ENCODE peak calls at places on chromosomes 2 and 18, in six cellular contexts. One of them, this sample, is unnamed. For H3K27me3, the result is how much of the 10 kb centered on the place peaks cover.

GRCh38 chr2:28683100-28683706 is 68.4 kb upstream of the PPP1CB start:
- DNase-seq in fibroblast of lung: peak
- DNase-seq in body of pancreas: peak
- DNase-seq in gastrocnemius medialis: peak
- DNase-seq in neural progenitor cell: peak
- DNase-seq in CD8-positive, alpha-beta T cell: no peak
- DNase-seq in this sample: no peak

GRCh38 chr2:164778723-164779122 is 62.9 kb downstream of the COBLL1 start:
- DNase-seq in body of pancreas: no peak
- DNase-seq in fibroblast of lung: no peak
- DNase-seq in CD8-positive, alpha-beta T cell: no peak
- DNase-seq in gastrocnemius medialis: no peak
- DNase-seq in neural progenitor cell: no peak
- DNase-seq in this sample: no peak

GRCh38 chr2:8927510-8928456 is 75.7 kb downstream of the MBOAT2 start:
- DNase-seq in gastrocnemius medialis: no peak
- DNase-seq in body of pancreas: no peak
- DNase-seq in neural progenitor cell: no peak
- DNase-seq in CD8-positive, alpha-beta T cell: no peak
- DNase-seq in fibroblast of lung: no peak
- DNase-seq in this sample: no peak

GRCh38 chr2:64376926-64377325 is 77.0 kb upstream of the LGALSL start:
- DNase-seq in body of pancreas: no peak
- DNase-seq in gastrocnemius medialis: no peak
- DNase-seq in fibroblast of lung: no peak
- DNase-seq in neural progenitor cell: no peak
- DNase-seq in CD8-positive, alpha-beta T cell: no peak
- DNase-seq in this sample: no peak

GRCh38 chr2:21317131-21317530 is 193.4 kb downstream of the TDRD15 start:
- DNase-seq in fibroblast of lung: peak
- DNase-seq in body of pancreas: peak
- DNase-seq in gastrocnemius medialis: no peak
- DNase-seq in neural progenitor cell: peak
- DNase-seq in CD8-positive, alpha-beta T cell: peak
- DNase-seq in this sample: no peak

GRCh38 chr2:199197448-199197847 is 260.3 kb downstream of the SATB2 start:
- DNase-seq in neural progenitor cell: no peak
- DNase-seq in body of pancreas: no peak
- DNase-seq in gastrocnemius medialis: no peak
- DNase-seq in CD8-positive, alpha-beta T cell: no peak
- DNase-seq in fibroblast of lung: no peak
- DNase-seq in this sample: no peak

GRCh38 chr2:224613543-224614317 is 28.6 kb upstream of the CUL3 start:
- DNase-seq in fibroblast of lung: no peak
- DNase-seq in neural progenitor cell: no peak
- DNase-seq in gastrocnemius medialis: no peak
- DNase-seq in CD8-positive, alpha-beta T cell: no peak
- DNase-seq in body of pancreas: no peak
- DNase-seq in this sample: no peak

GRCh38 chr2:236748385-236748784 is 178.8 kb downstream of the ACKR3 start:
- DNase-seq in fibroblast of lung: peak
- DNase-seq in body of pancreas: peak
- DNase-seq in neural progenitor cell: no peak
- DNase-seq in CD8-positive, alpha-beta T cell: no peak
- DNase-seq in gastrocnemius medialis: no peak
- DNase-seq in this sample: no peak

GRCh38 chr2:27249077-27249890 is 13.6 kb downstream of the SLC30A3 start:
- DNase-seq in fibroblast of lung: no peak
- DNase-seq in neural progenitor cell: no peak
- DNase-seq in CD8-positive, alpha-beta T cell: no peak
- DNase-seq in gastrocnemius medialis: no peak
- DNase-seq in body of pancreas: no peak
- DNase-seq in this sample: no peak

GRCh38 chr2:30264236-30264635 is 32.9 kb downstream of the LBH start:
- DNase-seq in fibroblast of lung: no peak
- DNase-seq in body of pancreas: no peak
- DNase-seq in CD8-positive, alpha-beta T cell: no peak
- DNase-seq in gastrocnemius medialis: no peak
- DNase-seq in neural progenitor cell: no peak
- DNase-seq in this sample: no peak

GRCh38 chr2:182506606-182507005 is 79.8 kb upstream of the PDE1A start:
- DNase-seq in CD8-positive, alpha-beta T cell: no peak
- DNase-seq in body of pancreas: no peak
- DNase-seq in neural progenitor cell: peak
- DNase-seq in fibroblast of lung: peak
- DNase-seq in gastrocnemius medialis: no peak
- DNase-seq in this sample: no peak

GRCh38 chr2:115739574-115739973 is 1297.1 kb downstream of the DPP10 start:
- DNase-seq in neural progenitor cell: peak
- DNase-seq in CD8-positive, alpha-beta T cell: no peak
- DNase-seq in body of pancreas: peak
- DNase-seq in gastrocnemius medialis: no peak
- DNase-seq in fibroblast of lung: no peak
- DNase-seq in this sample: no peak

GRCh38 chr2:9908639-9909038 is 42.9 kb upstream of the GRHL1 start:
- DNase-seq in CD8-positive, alpha-beta T cell: no peak
- DNase-seq in gastrocnemius medialis: no peak
- DNase-seq in fibroblast of lung: no peak
- DNase-seq in neural progenitor cell: no peak
- DNase-seq in body of pancreas: no peak
- DNase-seq in this sample: no peak

GRCh38 chr2:130728549-130729310 is at the start of gene GPR148:
- DNase-seq in neural progenitor cell: no peak
- DNase-seq in CD8-positive, alpha-beta T cell: no peak
- DNase-seq in fibroblast of lung: no peak
- DNase-seq in body of pancreas: no peak
- DNase-seq in gastrocnemius medialis: no peak
- DNase-seq in this sample: no peak

GRCh38 chr18:27785815-27786537 is 391.0 kb downstream of the CDH2 start:
- DNase-seq in gastrocnemius medialis: no peak
- DNase-seq in body of pancreas: no peak
- DNase-seq in CD8-positive, alpha-beta T cell: no peak
- DNase-seq in fibroblast of lung: no peak
- DNase-seq in neural progenitor cell: no peak
- DNase-seq in this sample: no peak

GRCh38 chr18:44679912-44680270 is 797 bp upstream of the SETBP1 start:
- DNase-seq in gastrocnemius medialis: peak
- DNase-seq in CD8-positive, alpha-beta T cell: peak
- DNase-seq in body of pancreas: peak
- DNase-seq in neural progenitor cell: peak
- DNase-seq in fibroblast of lung: peak
- DNase-seq in this sample: no peak

GRCh38 chr2:187143537-187143936 is 294.6 kb upstream of the ZSWIM2 start:
- DNase-seq in neural progenitor cell: no peak
- DNase-seq in body of pancreas: no peak
- DNase-seq in CD8-positive, alpha-beta T cell: no peak
- DNase-seq in gastrocnemius medialis: no peak
- DNase-seq in fibroblast of lung: no peak
- DNase-seq in this sample: no peak

GRCh38 chr18:61602836-61603235 is 269.6 kb downstream of the CDH20 start:
- DNase-seq in fibroblast of lung: no peak
- DNase-seq in body of pancreas: no peak
- DNase-seq in neural progenitor cell: no peak
- DNase-seq in CD8-positive, alpha-beta T cell: no peak
- DNase-seq in gastrocnemius medialis: no peak
- DNase-seq in this sample: no peak

GRCh38 chr18:69999671-70000070 is 52.0 kb upstream of the CD226 start:
- DNase-seq in gastrocnemius medialis: no peak
- DNase-seq in CD8-positive, alpha-beta T cell: no peak
- DNase-seq in fibroblast of lung: no peak
- DNase-seq in body of pancreas: no peak
- DNase-seq in neural progenitor cell: no peak
- DNase-seq in this sample: no peak

GRCh38 chr2:45112750-45113149 is 103.5 kb upstream of the SIX2 start:
- DNase-seq in fibroblast of lung: no peak
- DNase-seq in gastrocnemius medialis: no peak
- DNase-seq in neural progenitor cell: no peak
- DNase-seq in CD8-positive, alpha-beta T cell: no peak
- DNase-seq in body of pancreas: no peak
- DNase-seq in this sample: no peak

DNA sequence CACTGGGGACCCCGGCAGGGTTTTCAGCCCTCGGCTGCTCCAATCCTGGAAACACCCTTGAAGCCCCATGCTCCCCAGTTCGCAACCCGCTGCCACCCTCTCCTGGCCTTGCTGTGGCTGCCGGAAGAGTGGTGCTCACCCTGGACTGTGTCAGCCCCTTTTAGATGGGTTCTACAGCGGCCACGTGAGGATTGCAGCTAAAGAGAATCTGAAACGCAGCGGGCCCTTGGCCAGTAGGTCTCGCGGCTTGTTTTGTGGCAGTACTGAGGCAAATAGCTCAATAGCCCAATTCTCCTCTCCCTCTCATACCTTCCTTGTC is 80.0 kb downstream of the EPAS1 start:
- DNase-seq in body of pancreas: no peak
- DNase-seq in fibroblast of lung: no peak
- DNase-seq in gastrocnemius medialis: no peak
- DNase-seq in neural progenitor cell: peak
- DNase-seq in CD8-positive, alpha-beta T cell: no peak
- DNase-seq in this sample: no peak
- TF ChIP-seq CTCF in body of pancreas: no peak
- TF ChIP-seq CTCF in fibroblast of lung: no peak
- TF ChIP-seq CTCF in gastrocnemius medialis: no peak
- TF ChIP-seq CTCF in neural progenitor cell: no peak
- TF ChIP-seq CTCF in CD8-positive, alpha-beta T cell: no peak
- TF ChIP-seq CTCF in this sample: no peak

GRCh38 chr2:133525751-133526467 is 42.4 kb downstream of the NCKAP5 start:
- DNase-seq in gastrocnemius medialis: no peak
- DNase-seq in neural progenitor cell: no peak
- DNase-seq in CD8-positive, alpha-beta T cell: no peak
- DNase-seq in body of pancreas: no peak
- DNase-seq in fibroblast of lung: no peak
- DNase-seq in this sample: no peak

GRCh38 chr2:133526468-133526769 is 41.8 kb downstream of the NCKAP5 start:
- DNase-seq in CD8-positive, alpha-beta T cell: no peak
- DNase-seq in neural progenitor cell: no peak
- DNase-seq in fibroblast of lung: peak
- DNase-seq in body of pancreas: no peak
- DNase-seq in gastrocnemius medialis: no peak
- DNase-seq in this sample: no peak

GRCh38 chr2:133530645-133531044 is 37.6 kb downstream of the NCKAP5 start:
- DNase-seq in neural progenitor cell: no peak
- DNase-seq in body of pancreas: no peak
- DNase-seq in fibroblast of lung: no peak
- DNase-seq in CD8-positive, alpha-beta T cell: no peak
- DNase-seq in gastrocnemius medialis: no peak
- DNase-seq in this sample: no peak

GRCh38 chr2:133532919-133533318 is 35.3 kb downstream of the NCKAP5 start:
- DNase-seq in body of pancreas: no peak
- DNase-seq in CD8-positive, alpha-beta T cell: no peak
- DNase-seq in neural progenitor cell: no peak
- DNase-seq in fibroblast of lung: peak
- DNase-seq in gastrocnemius medialis: no peak
- DNase-seq in this sample: no peak

GRCh38 chr2:133531382-133531781 is 36.9 kb downstream of the NCKAP5 start:
- DNase-seq in neural progenitor cell: no peak
- DNase-seq in CD8-positive, alpha-beta T cell: no peak
- DNase-seq in fibroblast of lung: no peak
- DNase-seq in body of pancreas: no peak
- DNase-seq in gastrocnemius medialis: no peak
- DNase-seq in this sample: no peak
- H3K27me3 ChIP-seq in neural progenitor cell: under half
- H3K27me3 ChIP-seq in CD8-positive, alpha-beta T cell: under half
- H3K27me3 ChIP-seq in fibroblast of lung: under half
- H3K27me3 ChIP-seq in body of pancreas: under half
- H3K27me3 ChIP-seq in gastrocnemius medialis: under half
- H3K27me3 ChIP-seq in this sample: under half

GRCh38 chr2:102141011-102141914 is 1.3 kb upstream of the IL1R1 start:
- DNase-seq in gastrocnemius medialis: no peak
- DNase-seq in CD8-positive, alpha-beta T cell: no peak
- DNase-seq in body of pancreas: no peak
- DNase-seq in fibroblast of lung: peak
- DNase-seq in neural progenitor cell: no peak
- DNase-seq in this sample: no peak

GRCh38 chr2:102144128-102144527 is 1.6 kb downstream of the IL1R1 start:
- DNase-seq in CD8-positive, alpha-beta T cell: no peak
- DNase-seq in fibroblast of lung: peak
- DNase-seq in gastrocnemius medialis: no peak
- DNase-seq in neural progenitor cell: no peak
- DNase-seq in body of pancreas: no peak
- DNase-seq in this sample: no peak

GRCh38 chr2:102143450-102143985 is 972 bp downstream of the IL1R1 start:
- DNase-seq in CD8-positive, alpha-beta T cell: no peak
- DNase-seq in gastrocnemius medialis: no peak
- DNase-seq in body of pancreas: no peak
- DNase-seq in neural progenitor cell: no peak
- DNase-seq in fibroblast of lung: peak
- DNase-seq in this sample: no peak

GRCh38 chr2:102141915-102142828 is at the start of gene IL1R1:
- DNase-seq in fibroblast of lung: peak
- DNase-seq in gastrocnemius medialis: peak
- DNase-seq in neural progenitor cell: peak
- DNase-seq in body of pancreas: peak
- DNase-seq in CD8-positive, alpha-beta T cell: no peak
- DNase-seq in this sample: no peak

DNA sequence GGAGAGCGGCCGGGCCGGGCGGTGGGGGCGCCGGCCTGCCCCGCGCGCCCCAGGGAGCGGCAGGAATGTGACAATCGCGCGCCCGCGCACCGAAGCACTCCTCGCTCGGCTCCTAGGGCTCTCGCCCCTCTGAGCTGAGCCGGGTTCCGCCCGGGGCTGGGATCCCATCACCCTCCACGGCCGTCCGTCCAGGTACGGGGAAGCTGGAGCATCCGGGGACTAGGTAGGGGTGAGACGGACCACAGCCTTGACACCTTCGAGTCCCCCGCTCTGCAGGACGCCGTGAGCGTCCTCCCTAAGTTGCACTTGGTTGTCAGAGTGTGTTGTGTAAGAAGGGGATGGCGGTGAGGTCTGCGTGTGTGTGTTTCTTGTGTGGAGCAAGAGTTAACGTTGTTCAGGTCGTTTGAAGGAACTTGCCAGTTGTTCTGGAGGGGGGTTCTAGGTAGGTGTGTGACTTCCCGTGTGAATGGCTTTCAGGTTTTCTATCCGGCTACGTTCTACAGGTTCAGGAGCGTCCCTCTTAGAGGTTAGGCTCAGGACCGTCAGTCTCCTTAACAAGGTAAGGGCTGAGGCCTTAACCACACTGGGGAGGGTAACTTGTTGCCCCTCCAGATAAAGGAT is 393 bp downstream of the IL1R1 start:
- DNase-seq in body of pancreas: peak
- DNase-seq in gastrocnemius medialis: peak
- DNase-seq in CD8-positive, alpha-beta T cell: no peak
- DNase-seq in neural progenitor cell: no peak
- DNase-seq in fibroblast of lung: peak
- DNase-seq in this sample: no peak
- H3K4me3 ChIP-seq in body of pancreas: peak
- H3K4me3 ChIP-seq in gastrocnemius medialis: peak
- H3K4me3 ChIP-seq in CD8-positive, alpha-beta T cell: no peak
- H3K4me3 ChIP-seq in neural progenitor cell: peak
- H3K4me3 ChIP-seq in fibroblast of lung: peak
- H3K4me3 ChIP-seq in this sample: no peak

GRCh38 chr2:56912490-56912889 is 728.7 kb downstream of the CCDC85A start:
- DNase-seq in body of pancreas: no peak
- DNase-seq in fibroblast of lung: no peak
- DNase-seq in neural progenitor cell: no peak
- DNase-seq in CD8-positive, alpha-beta T cell: no peak
- DNase-seq in gastrocnemius medialis: no peak
- DNase-seq in this sample: no peak
- TF ChIP-seq CTCF in body of pancreas: no peak
- TF ChIP-seq CTCF in fibroblast of lung: no peak
- TF ChIP-seq CTCF in neural progenitor cell: no peak
- TF ChIP-seq CTCF in CD8-positive, alpha-beta T cell: no peak
- TF ChIP-seq CTCF in gastrocnemius medialis: no peak
- TF ChIP-seq CTCF in this sample: no peak

GRCh38 chr2:104844813-104845551 is 8.9 kb upstream of the POU3F3 start:
- DNase-seq in CD8-positive, alpha-beta T cell: no peak
- DNase-seq in neural progenitor cell: peak
- DNase-seq in body of pancreas: no peak
- DNase-seq in gastrocnemius medialis: no peak
- DNase-seq in fibroblast of lung: no peak
- DNase-seq in this sample: no peak
- H3K27me3 ChIP-seq in CD8-positive, alpha-beta T cell: under half
- H3K27me3 ChIP-seq in neural progenitor cell: half or more
- H3K27me3 ChIP-seq in body of pancreas: under half
- H3K27me3 ChIP-seq in gastrocnemius medialis: half or more
- H3K27me3 ChIP-seq in fibroblast of lung: under half
- H3K27me3 ChIP-seq in this sample: under half